ENCODE peak calls at places on chromosomes 16 and 17, in nine cellular contexts. Y is stimulated activated CD8-positive, alpha-beta memory T cell treated with anti-CD3 and anti-CD28 coated beads, Interleukin-4, amount 100 ng/mL, for 1 hour; H is EL; C is DMS 273 treated with DMSO at 0.1 percent for 48 hours; U is lower lobe of right lung; L is effector memory CD8-positive, alpha-beta T cell; E is endothelial cell of umbilical vein; O is GM13977; V is islet precursor cell. N is an unnamed sample.

GRCh38 chr16:17784073-17784472 is 313.3 kb upstream of the XYLT1 start:
- DNase-seq in V (peak; percentile 58), U (no peak), O (no peak), L (no peak), E (no peak), H (peak; percentile 18), Y (no peak), C (no peak), N (no peak)

GRCh38 chr16:68715471-68715870 is 21.6 kb upstream of the CDH1 start:
- DNase-seq in U (no peak), O (no peak), C (no peak), V (no peak), Y (no peak), H (no peak), L (no peak), E (no peak), N (no peak)

GRCh38 chr17:6780001-6780400 is 4.0 kb downstream of the FBXO39 start:
- DNase-seq in U (no peak), V (peak; percentile 80), L (no peak), Y (no peak), E (no peak), H (no peak), C (no peak), O (no peak), N (no peak)

GRCh38 chr16:69100046-69100765 is 5.2 kb upstream of the HAS3 start:
- DNase-seq in C (no peak), U (no peak), E (no peak), Y (no peak), H (no peak), L (no peak), O (no peak), V (no peak), N (no peak)

GRCh38 chr17:55286681-55287589 is 22.2 kb downstream of the HLF start:
- DNase-seq in H (peak; percentile 68), C (peak; percentile 47), U (no peak), L (no peak), V (no peak), Y (no peak), E (no peak), O (no peak), N (no peak)

GRCh38 chr16:85782476-85782875 is 16.9 kb downstream of the EMC8 start:
- DNase-seq in E (no peak), L (no peak), O (no peak), H (no peak), U (no peak), V (no peak), C (no peak), Y (no peak), N (no peak)

GRCh38 chr17:9236286-9237052 is 215.2 kb downstream of the NTN1 start:
- DNase-seq in Y (no peak), C (no peak), E (no peak), V (no peak), O (no peak), L (no peak), U (peak; percentile 37), H (no peak), N (no peak)

GRCh38 chr17:72832306-72832705 is 260.2 kb downstream of the SLC39A11 start:
- DNase-seq in C (no peak), L (no peak), Y (no peak), O (no peak), E (no peak), U (no peak), H (no peak), V (no peak), N (no peak)

GRCh38 chr17:40283662-40284061 is 4.0 kb upstream of the CDC6 start:
- DNase-seq in O (peak; percentile 39), E (peak; percentile 61), L (peak; percentile 9), V (no peak), H (peak; percentile 94), Y (no peak), U (no peak), C (no peak), N (no peak)

GRCh38 chr17:73289549-73290254 is 22.1 kb downstream of the CDC42EP4 start:
- DNase-seq in Y (no peak), L (no peak), E (no peak), U (no peak), O (no peak), H (no peak), V (no peak), C (no peak), N (no peak)

GRCh38 chr16:45454-45853 is 8.0 kb downstream of the POLR3K start:
- DNase-seq in Y (no peak), O (no peak), L (no peak), V (no peak), C (no peak), E (no peak), U (no peak), H (no peak), N (peak; percentile 15)

GRCh38 chr17:60529806-60530205 is 3.8 kb upstream of the APPBP2 start:
- DNase-seq in U (no peak), C (no peak), E (no peak), H (no peak), L (no peak), V (no peak), O (no peak), Y (no peak), N (no peak)

GRCh38 chr16:64738321-64738960 is 383.4 kb downstream of the CDH11 start:
- DNase-seq in U (no peak), E (no peak), O (no peak), Y (no peak), C (no peak), V (no peak), H (peak; percentile 82), L (no peak), N (no peak)

GRCh38 chr16:72105978-72106377 is 12.3 kb downstream of the DHX38 start:
- DNase-seq in C (no peak), Y (no peak), V (no peak), L (no peak), H (no peak), O (no peak), U (no peak), E (no peak), N (no peak)

GRCh38 chr17:53150101-53150698 is 672.5 kb upstream of the KIF2B start:
- DNase-seq in U (no peak), E (no peak), L (no peak), C (no peak), O (no peak), V (no peak), H (no peak), Y (no peak), N (no peak)

GRCh38 chr17:48056246-48056745 is 8.1 kb downstream of the NFE2L1 start:
- DNase-seq in H (no peak), Y (no peak), L (no peak), E (no peak), U (no peak), C (no peak), V (no peak), O (no peak), N (no peak)

GRCh38 chr17:18318771-18319450 is 3.8 kb downstream of the SMCR8 start:
- DNase-seq in H (no peak), O (no peak), V (no peak), U (no peak), Y (no peak), C (no peak), E (no peak), L (no peak), N (peak; percentile 59)

GRCh38 chr17:78803161-78803845 is 21.2 kb upstream of the CYTH1 start:
- DNase-seq in E (no peak), U (no peak), C (no peak), H (no peak), O (no peak), Y (no peak), V (no peak), L (no peak), N (no peak)

GRCh38 chr17:41595585-41595984 is 8.9 kb upstream of the KRT14 start:
- DNase-seq in L (no peak), E (no peak), O (no peak), U (no peak), H (no peak), Y (no peak), C (no peak), V (peak; percentile 44), N (no peak)

GRCh38 chr16:27326738-27327585 is 13.2 kb downstream of the IL4R start:
- DNase-seq in U (peak; percentile 88), H (peak; percentile 94), C (peak; percentile 23), V (peak; percentile 95), O (no peak), E (peak; percentile 78), L (no peak), Y (no peak), N (peak; percentile 77)

GRCh38 chr17:17060001-17060929 is 18.0 kb downstream of the MPRIP start:
- DNase-seq in U (no peak), L (no peak), H (no peak), Y (no peak), V (peak; percentile 52), O (no peak), E (no peak), C (no peak), N (peak; percentile 42)

GRCh38 chr17:44095647-44096496 is 25.3 kb downstream of the G6PC3 start:
- DNase-seq in C (peak; percentile 94), L (no peak), Y (no peak), U (peak; percentile 71), V (peak; percentile 96), E (peak; percentile 97), H (peak; percentile 93), O (peak; percentile 60), N (no peak)

GRCh38 chr17:9104370-9105041 is 83.2 kb downstream of the NTN1 start:
- DNase-seq in Y (no peak), U (no peak), E (no peak), O (no peak), H (no peak), L (no peak), C (no peak), V (no peak), N (no peak)